ENCODE peak calls at places on chromosomes 2 and 18, in eight cellular contexts. One of them, this sample, is unnamed.

GRCh38 chr2:193011870-193012269 is 817.1 kb upstream of the TMEFF2 start:
- DNase-seq in AG10803: no peak
- DNase-seq in GM10248: no peak
- DNase-seq in adrenal gland: no peak
- DNase-seq in GM13976: no peak
- DNase-seq in lower leg skin: no peak
- DNase-seq in upper lobe of right lung: no peak
- DNase-seq in GM13977: no peak
- DNase-seq in this sample: no peak

GRCh38 chr2:143802242-143802641 is 673.0 kb downstream of the ARHGAP15 start:
- DNase-seq in AG10803: peak; percentile 74
- DNase-seq in GM10248: peak; percentile 15
- DNase-seq in adrenal gland: no peak
- DNase-seq in GM13976: peak; percentile 30
- DNase-seq in lower leg skin: no peak
- DNase-seq in upper lobe of right lung: no peak
- DNase-seq in GM13977: peak; percentile 22
- DNase-seq in this sample: no peak

GRCh38 chr2:72999729-73000725 is 71.5 kb downstream of the SFXN5 start:
- DNase-seq in AG10803: peak; percentile 8
- DNase-seq in GM10248: no peak
- DNase-seq in adrenal gland: no peak
- DNase-seq in GM13976: no peak
- DNase-seq in lower leg skin: no peak
- DNase-seq in upper lobe of right lung: no peak
- DNase-seq in GM13977: no peak
- DNase-seq in this sample: peak; percentile 45

GRCh38 chr2:96771792-96772618 is 11.3 kb downstream of the CNNM4 start:
- DNase-seq in AG10803: no peak
- DNase-seq in GM10248: no peak
- DNase-seq in adrenal gland: no peak
- DNase-seq in GM13976: no peak
- DNase-seq in lower leg skin: peak; percentile 59
- DNase-seq in upper lobe of right lung: peak; percentile 83
- DNase-seq in GM13977: no peak
- DNase-seq in this sample: no peak

GRCh38 chr2:220966636-220967035 is 605.5 kb downstream of the EPHA4 start:
- DNase-seq in AG10803: peak; percentile 65
- DNase-seq in GM10248: no peak
- DNase-seq in adrenal gland: no peak
- DNase-seq in GM13976: no peak
- DNase-seq in lower leg skin: no peak
- DNase-seq in upper lobe of right lung: no peak
- DNase-seq in GM13977: no peak
- DNase-seq in this sample: peak; percentile 34

GRCh38 chr2:130252880-130253645 is 54.8 kb upstream of the TUBA3E start:
- DNase-seq in AG10803: no peak
- DNase-seq in GM10248: no peak
- DNase-seq in adrenal gland: no peak
- DNase-seq in GM13976: no peak
- DNase-seq in lower leg skin: no peak
- DNase-seq in upper lobe of right lung: no peak
- DNase-seq in GM13977: no peak
- DNase-seq in this sample: peak; percentile 63

GRCh38 chr18:56662502-56662901 is 11.3 kb downstream of the WDR7 start:
- DNase-seq in AG10803: no peak
- DNase-seq in GM10248: no peak
- DNase-seq in adrenal gland: no peak
- DNase-seq in GM13976: no peak
- DNase-seq in lower leg skin: no peak
- DNase-seq in upper lobe of right lung: no peak
- DNase-seq in GM13977: no peak
- DNase-seq in this sample: no peak

GRCh38 chr2:28400921-28401320 is 8.3 kb downstream of the FOSL2 start:
- DNase-seq in AG10803: no peak
- DNase-seq in GM10248: no peak
- DNase-seq in adrenal gland: peak; percentile 49
- DNase-seq in GM13976: no peak
- DNase-seq in lower leg skin: no peak
- DNase-seq in upper lobe of right lung: no peak
- DNase-seq in GM13977: no peak
- DNase-seq in this sample: no peak

GRCh38 chr2:240060977-240061591 is 7.8 kb upstream of the OR6B3 start:
- DNase-seq in AG10803: peak; percentile 53
- DNase-seq in GM10248: peak; percentile 46
- DNase-seq in adrenal gland: peak; percentile 33
- DNase-seq in GM13976: peak; percentile 54
- DNase-seq in lower leg skin: peak; percentile 42
- DNase-seq in upper lobe of right lung: no peak
- DNase-seq in GM13977: peak; percentile 56
- DNase-seq in this sample: peak; percentile 68

GRCh38 chr2:102050854-102051391 is 59.2 kb downstream of the IL1R2 start:
- DNase-seq in AG10803: peak; percentile 85
- DNase-seq in GM10248: no peak
- DNase-seq in adrenal gland: peak; percentile 83
- DNase-seq in GM13976: no peak
- DNase-seq in lower leg skin: peak; percentile 90
- DNase-seq in upper lobe of right lung: peak; percentile 73
- DNase-seq in GM13977: no peak
- DNase-seq in this sample: peak; percentile 28

GRCh38 chr18:27277554-27277953 is 92.4 kb upstream of the CHST9 start:
- DNase-seq in AG10803: no peak
- DNase-seq in GM10248: no peak
- DNase-seq in adrenal gland: no peak
- DNase-seq in GM13976: no peak
- DNase-seq in lower leg skin: no peak
- DNase-seq in upper lobe of right lung: no peak
- DNase-seq in GM13977: no peak
- DNase-seq in this sample: no peak

GRCh38 chr2:181904022-181904632 is 12.6 kb downstream of the ITPRID2 start:
- DNase-seq in AG10803: peak; percentile 25
- DNase-seq in GM10248: no peak
- DNase-seq in adrenal gland: no peak
- DNase-seq in GM13976: peak; percentile 24
- DNase-seq in lower leg skin: no peak
- DNase-seq in upper lobe of right lung: no peak
- DNase-seq in GM13977: no peak
- DNase-seq in this sample: peak; percentile 54

GRCh38 chr2:241860184-241861078 is 1.7 kb upstream of the PDCD1 start:
- DNase-seq in AG10803: no peak
- DNase-seq in GM10248: no peak
- DNase-seq in adrenal gland: no peak
- DNase-seq in GM13976: no peak
- DNase-seq in lower leg skin: no peak
- DNase-seq in upper lobe of right lung: no peak
- DNase-seq in GM13977: peak; percentile 67
- DNase-seq in this sample: no peak
- TF ChIP-seq CTCF in AG10803: no peak
- TF ChIP-seq CTCF in GM10248: no peak
- TF ChIP-seq CTCF in adrenal gland: no peak
- TF ChIP-seq CTCF in GM13976: no peak
- TF ChIP-seq CTCF in lower leg skin: no peak
- TF ChIP-seq CTCF in upper lobe of right lung: no peak
- TF ChIP-seq CTCF in GM13977: no peak
- TF ChIP-seq CTCF in this sample: no peak

GRCh38 chr2:216233281-216233995 is 124.3 kb downstream of the XRCC5 start:
- DNase-seq in AG10803: no peak
- DNase-seq in GM10248: no peak
- DNase-seq in adrenal gland: no peak
- DNase-seq in GM13976: no peak
- DNase-seq in lower leg skin: no peak
- DNase-seq in upper lobe of right lung: no peak
- DNase-seq in GM13977: no peak
- DNase-seq in this sample: no peak
- TF ChIP-seq CTCF in AG10803: no peak
- TF ChIP-seq CTCF in GM10248: no peak
- TF ChIP-seq CTCF in adrenal gland: no peak
- TF ChIP-seq CTCF in GM13976: no peak
- TF ChIP-seq CTCF in lower leg skin: no peak
- TF ChIP-seq CTCF in upper lobe of right lung: no peak
- TF ChIP-seq CTCF in GM13977: no peak
- TF ChIP-seq CTCF in this sample: no peak

DNA sequence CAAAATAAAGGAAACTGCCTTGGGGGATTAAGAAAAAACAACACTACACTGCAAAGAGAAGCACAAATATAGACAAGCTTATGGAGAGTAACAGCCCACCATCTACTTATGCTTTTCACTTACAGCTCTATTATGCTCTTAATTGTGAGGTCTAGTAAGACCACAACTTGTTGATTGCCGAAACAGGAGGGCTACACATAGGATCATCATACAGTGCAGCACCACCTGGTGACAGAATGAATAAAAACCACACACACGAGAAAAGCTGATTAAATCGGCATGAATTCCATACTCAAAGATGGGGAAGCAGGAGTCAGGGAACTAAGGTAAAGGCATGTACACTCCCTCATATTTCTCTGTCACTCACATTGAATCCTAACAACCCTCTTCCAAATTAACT is 259.2 kb downstream of the IKZF2 start:
- DNase-seq in AG10803: peak; percentile 48
- DNase-seq in GM10248: no peak
- DNase-seq in adrenal gland: no peak
- DNase-seq in GM13976: no peak
- DNase-seq in lower leg skin: no peak
- DNase-seq in upper lobe of right lung: no peak
- DNase-seq in GM13977: no peak
- DNase-seq in this sample: peak; percentile 58
- TF ChIP-seq CTCF in AG10803: peak; percentile 60
- TF ChIP-seq CTCF in GM10248: no peak
- TF ChIP-seq CTCF in adrenal gland: peak; percentile 11
- TF ChIP-seq CTCF in GM13976: no peak
- TF ChIP-seq CTCF in lower leg skin: no peak
- TF ChIP-seq CTCF in upper lobe of right lung: no peak
- TF ChIP-seq CTCF in GM13977: peak; percentile 46
- TF ChIP-seq CTCF in this sample: peak; percentile 37

GRCh38 chr2:42903821-42904575 is 111.6 kb upstream of the HAAO start:
- DNase-seq in AG10803: no peak
- DNase-seq in GM10248: no peak
- DNase-seq in adrenal gland: no peak
- DNase-seq in GM13976: no peak
- DNase-seq in lower leg skin: no peak
- DNase-seq in upper lobe of right lung: no peak
- DNase-seq in GM13977: no peak
- DNase-seq in this sample: no peak

GRCh38 chr2:42906115-42906556 is 113.8 kb upstream of the HAAO start:
- DNase-seq in AG10803: no peak
- DNase-seq in GM10248: no peak
- DNase-seq in adrenal gland: no peak
- DNase-seq in GM13976: no peak
- DNase-seq in lower leg skin: no peak
- DNase-seq in upper lobe of right lung: no peak
- DNase-seq in GM13977: no peak
- DNase-seq in this sample: no peak

GRCh38 chr2:42906557-42907380 is 114.4 kb upstream of the HAAO start:
- DNase-seq in AG10803: peak; percentile 84
- DNase-seq in GM10248: no peak
- DNase-seq in adrenal gland: no peak
- DNase-seq in GM13976: no peak
- DNase-seq in lower leg skin: no peak
- DNase-seq in upper lobe of right lung: no peak
- DNase-seq in GM13977: no peak
- DNase-seq in this sample: peak; percentile 39

GRCh38 chr2:42904576-42904876 is 112.1 kb upstream of the HAAO start:
- DNase-seq in AG10803: no peak
- DNase-seq in GM10248: no peak
- DNase-seq in adrenal gland: no peak
- DNase-seq in GM13976: no peak
- DNase-seq in lower leg skin: no peak
- DNase-seq in upper lobe of right lung: no peak
- DNase-seq in GM13977: no peak
- DNase-seq in this sample: no peak

GRCh38 chr2:42905341-42906114 is 113.1 kb upstream of the HAAO start:
- DNase-seq in AG10803: peak; percentile 71
- DNase-seq in GM10248: no peak
- DNase-seq in adrenal gland: no peak
- DNase-seq in GM13976: no peak
- DNase-seq in lower leg skin: no peak
- DNase-seq in upper lobe of right lung: no peak
- DNase-seq in GM13977: no peak
- DNase-seq in this sample: no peak
- TF ChIP-seq CTCF in AG10803: peak; percentile 42
- TF ChIP-seq CTCF in GM10248: no peak
- TF ChIP-seq CTCF in adrenal gland: no peak
- TF ChIP-seq CTCF in GM13976: no peak
- TF ChIP-seq CTCF in lower leg skin: no peak
- TF ChIP-seq CTCF in upper lobe of right lung: peak; percentile 25
- TF ChIP-seq CTCF in GM13977: no peak
- TF ChIP-seq CTCF in this sample: no peak

DNA sequence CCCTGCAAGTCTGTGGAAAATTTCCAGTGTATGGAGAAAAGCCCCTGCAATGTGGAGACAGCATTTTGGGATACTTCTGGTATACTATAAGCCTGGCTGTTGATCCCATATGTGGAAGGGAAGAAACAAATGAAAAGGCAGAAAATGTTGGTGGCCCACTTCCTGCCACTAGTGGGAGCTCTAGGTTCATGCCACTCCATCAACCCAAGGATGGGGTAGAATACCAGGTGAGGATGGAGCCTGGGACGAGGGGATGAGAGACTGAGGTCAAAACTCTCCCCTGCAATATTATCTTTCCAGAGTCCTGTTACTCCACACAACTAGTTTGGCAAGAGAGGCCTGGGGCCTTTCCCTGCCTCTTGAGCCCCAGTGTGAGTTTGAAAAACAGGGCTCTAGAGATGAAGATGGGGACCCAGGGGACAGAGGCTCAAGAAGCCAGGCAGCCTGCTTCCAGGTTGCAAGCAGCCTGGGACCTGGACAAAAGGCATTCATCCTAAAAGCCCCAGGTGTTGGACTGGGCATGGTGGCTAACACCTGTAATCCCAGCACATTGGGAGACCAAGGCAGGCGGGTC is 31.9 kb downstream of the BMP10 start:
- DNase-seq in AG10803: no peak
- DNase-seq in GM10248: peak; percentile 27
- DNase-seq in adrenal gland: no peak
- DNase-seq in GM13976: peak; percentile 44
- DNase-seq in lower leg skin: no peak
- DNase-seq in upper lobe of right lung: no peak
- DNase-seq in GM13977: no peak
- DNase-seq in this sample: peak; percentile 46
- TF ChIP-seq CTCF in AG10803: peak; percentile 57
- TF ChIP-seq CTCF in GM10248: no peak
- TF ChIP-seq CTCF in adrenal gland: peak; percentile 48
- TF ChIP-seq CTCF in GM13976: peak; percentile 37
- TF ChIP-seq CTCF in lower leg skin: no peak
- TF ChIP-seq CTCF in upper lobe of right lung: peak; percentile 65
- TF ChIP-seq CTCF in GM13977: peak; percentile 42
- TF ChIP-seq CTCF in this sample: peak; percentile 47

DNA sequence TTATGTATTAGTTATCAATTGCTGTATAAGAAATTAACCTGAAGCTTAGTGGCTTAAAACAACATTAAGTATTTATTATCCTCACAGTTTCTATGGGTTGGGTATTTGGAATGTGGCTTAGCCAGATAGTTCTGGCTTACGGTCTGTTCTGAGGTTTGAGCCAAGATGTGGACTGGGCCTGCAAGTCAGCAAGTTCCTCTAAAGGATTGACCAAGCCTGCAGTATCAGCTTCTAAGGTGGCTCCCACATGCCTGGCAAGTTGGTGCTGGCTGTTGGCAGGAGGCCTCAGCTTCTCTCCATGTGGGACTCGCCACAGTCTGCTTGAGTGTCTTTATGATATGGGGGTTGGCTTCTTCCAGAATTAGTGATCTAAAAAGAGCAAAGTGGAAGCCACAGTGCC is 45.0 kb upstream of the TCF4 start:
- DNase-seq in AG10803: peak; percentile 74
- DNase-seq in GM10248: no peak
- DNase-seq in adrenal gland: no peak
- DNase-seq in GM13976: no peak
- DNase-seq in lower leg skin: peak; percentile 20
- DNase-seq in upper lobe of right lung: no peak
- DNase-seq in GM13977: no peak
- DNase-seq in this sample: peak; percentile 15
- TF ChIP-seq CTCF in AG10803: no peak
- TF ChIP-seq CTCF in GM10248: no peak
- TF ChIP-seq CTCF in adrenal gland: no peak
- TF ChIP-seq CTCF in GM13976: no peak
- TF ChIP-seq CTCF in lower leg skin: no peak
- TF ChIP-seq CTCF in upper lobe of right lung: no peak
- TF ChIP-seq CTCF in GM13977: no peak
- TF ChIP-seq CTCF in this sample: no peak